ENCODE peak calls at places on chromosomes 7 and 10, in four cellular contexts. Y is foreskin keratinocyte, N is osteoblast, J is right cardiac atrium. P is an unnamed sample.

GRCh38 chr10:99975942-99976809 is 33.6 kb downstream of the DNMBP start:
- DNase-seq in Y (peak), N (no peak), J (no peak), P (no peak)

GRCh38 chr7:7858559-7858958 is 110.0 kb upstream of the GLCCI1 start:
- DNase-seq in Y (no peak), N (no peak), J (no peak), P (no peak)

GRCh38 chr7:13946181-13946580 is 43.3 kb downstream of the ETV1 start:
- DNase-seq in Y (no peak), N (peak), J (no peak), P (no peak)

GRCh38 chr7:49852619-49853462 is 79.4 kb downstream of the VWC2 start:
- DNase-seq in Y (peak), N (peak), J (peak), P (peak)

GRCh38 chr7:129635300-129636029 is 23.9 kb downstream of the NRF1 start:
- DNase-seq in Y (peak), N (no peak), J (peak), P (peak)

GRCh38 chr10:29877798-29878491 is 181.4 kb downstream of the JCAD start:
- DNase-seq in Y (no peak), N (peak), J (peak), P (no peak)

GRCh38 chr7:36208997-36209813 is 56.2 kb downstream of the EEPD1 start:
- DNase-seq in Y (peak), N (peak), J (no peak), P (no peak)

GRCh38 chr10:92267343-92267742 is 23.5 kb downstream of the CPEB3 start:
- DNase-seq in Y (no peak), N (no peak), J (no peak), P (no peak)

GRCh38 chr7:37281368-37282092 is 167.1 kb downstream of the ELMO1 start:
- DNase-seq in Y (no peak), N (no peak), J (no peak), P (no peak)

GRCh38 chr7:129609666-129610065 is 1.9 kb upstream of the NRF1 start:
- DNase-seq in Y (no peak), N (no peak), J (no peak), P (no peak)

GRCh38 chr7:44116087-44116788 is 7.1 kb downstream of the POLD2 start:
- DNase-seq in Y (no peak), N (peak), J (no peak), P (no peak)

GRCh38 chr7:44116789-44117666 is 6.3 kb downstream of the POLD2 start:
- DNase-seq in Y (no peak), N (peak), J (no peak), P (no peak)

GRCh38 chr7:44119829-44120380 is 3.4 kb downstream of the POLD2 start:
- DNase-seq in Y (no peak), N (peak), J (no peak), P (no peak)

GRCh38 chr7:44120395-44120794 is 3.0 kb downstream of the POLD2 start:
- DNase-seq in Y (no peak), N (peak), J (no peak), P (no peak)

DNA sequence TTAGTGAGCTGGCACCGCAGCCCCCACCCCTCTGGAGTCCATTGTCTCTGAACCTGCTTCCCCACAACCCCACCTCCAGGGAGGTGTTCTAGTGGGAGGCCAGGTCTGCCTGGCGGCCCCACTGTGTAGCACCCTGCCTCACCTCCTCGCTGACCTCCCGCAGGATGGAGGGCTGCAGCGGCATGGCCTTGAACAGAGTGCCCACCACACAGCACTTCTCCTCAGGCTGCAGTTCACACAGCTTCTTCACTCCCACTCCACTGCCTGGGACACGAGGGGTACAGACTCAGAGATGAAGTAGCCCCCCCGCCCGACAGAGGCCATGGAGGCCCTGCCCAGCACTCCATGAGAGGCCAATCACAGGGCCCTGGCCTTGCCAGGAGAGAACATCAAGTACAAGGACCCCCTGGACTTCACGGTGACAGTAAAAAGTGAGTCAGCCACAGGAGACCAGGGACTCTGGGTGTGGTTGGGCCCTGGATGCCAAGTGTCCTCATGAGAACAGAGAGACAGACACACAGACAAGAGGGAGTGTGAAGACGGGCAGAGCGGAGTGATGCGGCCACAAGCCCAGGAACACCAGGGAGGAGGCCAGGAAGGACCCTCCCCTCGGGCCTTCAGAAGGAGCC is 5.4 kb downstream of the POLD2 start:
- DNase-seq in Y (no peak), N (peak), J (no peak), P (no peak)
- H3K27ac ChIP-seq in Y (no peak), N (no peak), J (no peak), P (no peak)

GRCh38 chr7:30446266-30446665 is 32.3 kb downstream of the NOD1 start:
- DNase-seq in Y (no peak), N (no peak), J (no peak), P (no peak)
- H3K27ac ChIP-seq in Y (no peak), N (no peak), J (no peak), P (no peak)

GRCh38 chr10:133278577-133279265 is 2.1 kb upstream of the ADAM8 start:
- DNase-seq in Y (peak), N (peak), J (peak), P (peak)

GRCh38 chr10:133277993-133278576 is 1.4 kb upstream of the ADAM8 start:
- DNase-seq in Y (no peak), N (peak), J (peak), P (no peak)

GRCh38 chr10:133276100-133276434 is 601 bp downstream of the ADAM8 start:
- DNase-seq in Y (no peak), N (peak), J (peak), P (no peak)

GRCh38 chr10:133276435-133277201 is at the start of gene ADAM8:
- DNase-seq in Y (peak), N (peak), J (peak), P (no peak)

GRCh38 chr10:133277277-133277992 is 767 bp upstream of the ADAM8 start:
- DNase-seq in Y (no peak), N (peak), J (peak), P (no peak)
- H3K27ac ChIP-seq in Y (peak), N (no peak), J (no peak), P (peak)

GRCh38 chr10:43390791-43391190 is 18.2 kb downstream of the HNRNPF start:
- DNase-seq in Y (peak), N (peak), J (no peak), P (no peak)
- H3K27ac ChIP-seq in Y (no peak), N (no peak), J (no peak), P (no peak)

DNA sequence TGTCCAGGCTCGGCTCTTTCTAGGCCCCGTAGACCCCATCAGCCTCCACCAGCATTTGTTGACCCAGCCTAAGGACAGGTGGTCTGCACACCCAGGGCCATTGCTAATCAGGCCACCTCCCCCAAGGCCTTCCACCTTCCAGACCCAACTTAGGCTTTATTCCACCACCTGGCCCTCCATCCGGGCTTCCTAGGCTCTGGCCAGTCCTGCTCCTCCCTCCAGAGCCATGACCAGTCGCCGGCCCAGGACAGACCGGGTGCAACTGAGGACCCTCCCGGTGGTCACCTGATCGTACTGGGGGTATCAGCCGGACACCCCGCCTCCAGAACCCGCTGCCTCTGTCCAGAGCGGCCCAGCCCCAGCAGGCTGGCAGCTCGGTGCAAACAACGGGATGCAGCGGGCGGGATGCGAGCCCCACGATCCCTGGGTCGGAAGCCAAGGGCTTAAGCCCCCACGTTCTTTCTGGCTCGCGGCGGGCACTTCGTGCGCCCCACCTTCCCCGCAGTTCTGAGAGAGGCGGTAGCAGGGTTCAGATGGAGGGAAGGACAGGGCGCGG is 545 bp downstream of the NACAD start:
- DNase-seq in Y (no peak), N (peak), J (peak), P (no peak)
- H3K27ac ChIP-seq in Y (no peak), N (no peak), J (no peak), P (no peak)